ENCODE peak calls at places on chromosome 16, in four cellular contexts. S is lower lobe of right lung, F is activated B cell treated with CpG ODN at 0.5 μM for 24 hours, G is T-helper 1 cell. U is an unnamed sample.

GRCh38 chr16:59905628-59906027 is 1171.5 kb upstream of the GOT2 start:
- DNase-seq in S (no peak), F (no peak), G (no peak), U (no peak)

GRCh38 chr16:58022601-58023371 is 2.8 kb upstream of the MMP15 start:
- DNase-seq in S (peak), F (no peak), G (no peak), U (no peak)

GRCh38 chr16:87041286-87041685 is 275.9 kb downstream of the C16orf95 start:
- DNase-seq in S (no peak), F (no peak), G (no peak), U (no peak)

GRCh38 chr16:88951989-88952388 is 25.0 kb downstream of the CBFA2T3 start:
- DNase-seq in S (no peak), F (no peak), G (no peak), U (no peak)

GRCh38 chr16:1520461-1520860 is 13.0 kb upstream of the TMEM204 start:
- DNase-seq in S (no peak), F (no peak), G (no peak), U (no peak)

GRCh38 chr16:47247691-47248090 is 103.9 kb upstream of the NETO2 start:
- DNase-seq in S (no peak), F (no peak), G (no peak), U (no peak)

GRCh38 chr16:1920727-1921155 is 2.5 kb upstream of the HS3ST6 start:
- DNase-seq in S (no peak), F (no peak), G (peak), U (no peak)

GRCh38 chr16:946048-946395 is 24.8 kb downstream of the LMF1 start:
- DNase-seq in S (no peak), F (no peak), G (no peak), U (no peak)

GRCh38 chr16:85004587-85005205 is 6.6 kb downstream of the ZDHHC7 start:
- DNase-seq in S (peak), F (no peak), G (no peak), U (no peak)

GRCh38 chr16:83971165-83972130 is 3.4 kb downstream of the NECAB2 start:
- DNase-seq in S (peak), F (no peak), G (no peak), U (no peak)

GRCh38 chr16:81711609-81712329 is 67.3 kb upstream of the PLCG2 start:
- DNase-seq in S (no peak), F (no peak), G (no peak), U (no peak)

GRCh38 chr16:68417711-68418301 is 30.5 kb downstream of the SMPD3 start:
- DNase-seq in S (peak), F (peak), G (peak), U (peak)

GRCh38 chr16:48300391-48300856 is 53.1 kb upstream of the ABCC11 start:
- DNase-seq in S (no peak), F (no peak), G (peak), U (no peak)

GRCh38 chr16:13996778-13997288 is 74.3 kb upstream of the MRTFB start:
- DNase-seq in S (no peak), F (no peak), G (no peak), U (no peak)

GRCh38 chr16:57365826-57366536 is 6.3 kb upstream of the CX3CL1 start:
- DNase-seq in S (no peak), F (no peak), G (no peak), U (no peak)

GRCh38 chr16:2046889-2047329 is 725 bp downstream of the NTHL1 start:
- DNase-seq in S (no peak), F (no peak), G (no peak), U (no peak)

GRCh38 chr16:19329932-19330331 is 44.4 kb downstream of the CLEC19A start:
- DNase-seq in S (no peak), F (no peak), G (no peak), U (no peak)

GRCh38 chr16:84768061-84768797 is 51.6 kb upstream of the CRISPLD2 start:
- DNase-seq in S (no peak), F (no peak), G (no peak), U (no peak)

GRCh38 chr16:73154063-73154870 is 106.3 kb upstream of the ZFHX3 start:
- DNase-seq in S (peak), F (no peak), G (no peak), U (no peak)

GRCh38 chr16:77169650-77170236 is 21.2 kb upstream of the MON1B start:
- DNase-seq in S (no peak), F (no peak), G (peak), U (peak)

GRCh38 chr16:84555418-84556196 is 51.1 kb upstream of the MEAK7 start:
- DNase-seq in S (no peak), F (no peak), G (no peak), U (no peak)

GRCh38 chr16:1812732-1813163 is 13.9 kb downstream of the HAGH start:
- DNase-seq in S (peak), F (no peak), G (peak), U (no peak)

GRCh38 chr16:68309798-68310197 is 948 bp downstream of the SLC7A6OS start:
- DNase-seq in S (no peak), F (no peak), G (peak), U (no peak)

GRCh38 chr16:88359008-88359407 is 23.8 kb upstream of the ZNF469 start:
- DNase-seq in S (peak), F (no peak), G (no peak), U (no peak)

GRCh38 chr16:19131809-19132777 is 18.3 kb downstream of the ITPRIPL2 start:
- DNase-seq in S (no peak), F (no peak), G (no peak), U (no peak)

GRCh38 chr16:87964049-87964448 is 12.8 kb downstream of the BANP start:
- DNase-seq in S (no peak), F (no peak), G (no peak), U (no peak)

GRCh38 chr16:3234543-3235541 is at the start of gene ZNF200:
- DNase-seq in S (peak), F (peak), G (peak), U (peak)

GRCh38 chr16:51326131-51326856 is 175.2 kb upstream of the SALL1 start:
- DNase-seq in S (no peak), F (no peak), G (no peak), U (no peak)

GRCh38 chr16:13866073-13866472 is 53.9 kb upstream of the ERCC4 start:
- DNase-seq in S (peak), F (no peak), G (peak), U (no peak)

GRCh38 chr16:47180073-47180472 is 36.3 kb upstream of the NETO2 start:
- DNase-seq in S (no peak), F (no peak), G (no peak), U (no peak)

GRCh38 chr16:88649924-88650748 is 717 bp downstream of the CYBA start:
- DNase-seq in S (peak), F (peak), G (peak), U (peak)